ENCODE peak calls at places on chromosomes 2 and 18, in seven cellular contexts. One of them, this sample, is unnamed.

GRCh38 chr2:14901740-14902139 is 269.2 kb downstream of the LRATD1 start:
- DNase-seq in uterus: no peak
- DNase-seq in GM23338: no peak
- DNase-seq in fibroblast of pulmonary artery: no peak
- DNase-seq in dorsolateral prefrontal cortex: no peak
- DNase-seq in psoas muscle: no peak
- DNase-seq in left ventricle myocardium inferior: no peak
- DNase-seq in this sample: no peak

GRCh38 chr2:231308631-231309414 is 86.7 kb upstream of the B3GNT7 start:
- DNase-seq in GM23338: no peak
- DNase-seq in fibroblast of pulmonary artery: peak
- DNase-seq in left ventricle myocardium inferior: no peak
- DNase-seq in dorsolateral prefrontal cortex: peak
- DNase-seq in uterus: no peak
- DNase-seq in psoas muscle: no peak
- DNase-seq in this sample: peak

GRCh38 chr2:102137138-102137537 is 5.4 kb upstream of the IL1R1 start:
- DNase-seq in dorsolateral prefrontal cortex: no peak
- DNase-seq in psoas muscle: no peak
- DNase-seq in uterus: no peak
- DNase-seq in left ventricle myocardium inferior: no peak
- DNase-seq in GM23338: no peak
- DNase-seq in fibroblast of pulmonary artery: no peak
- DNase-seq in this sample: peak

GRCh38 chr2:51601706-51602105 is 569.8 kb upstream of the NRXN1 start:
- DNase-seq in fibroblast of pulmonary artery: no peak
- DNase-seq in psoas muscle: no peak
- DNase-seq in dorsolateral prefrontal cortex: no peak
- DNase-seq in uterus: no peak
- DNase-seq in GM23338: no peak
- DNase-seq in left ventricle myocardium inferior: no peak
- DNase-seq in this sample: no peak

GRCh38 chr2:101063352-101063751 is 61.3 kb downstream of the RPL31 start:
- DNase-seq in GM23338: no peak
- DNase-seq in psoas muscle: no peak
- DNase-seq in left ventricle myocardium inferior: no peak
- DNase-seq in uterus: no peak
- DNase-seq in fibroblast of pulmonary artery: peak
- DNase-seq in dorsolateral prefrontal cortex: no peak
- DNase-seq in this sample: no peak

GRCh38 chr2:201084863-201085262 is 13.1 kb downstream of the NDUFB3 start:
- DNase-seq in GM23338: no peak
- DNase-seq in uterus: no peak
- DNase-seq in psoas muscle: no peak
- DNase-seq in dorsolateral prefrontal cortex: no peak
- DNase-seq in left ventricle myocardium inferior: no peak
- DNase-seq in fibroblast of pulmonary artery: peak
- DNase-seq in this sample: no peak

GRCh38 chr2:180970052-180970451 is 10.4 kb upstream of the UBE2E3 start:
- DNase-seq in fibroblast of pulmonary artery: no peak
- DNase-seq in dorsolateral prefrontal cortex: no peak
- DNase-seq in GM23338: no peak
- DNase-seq in uterus: no peak
- DNase-seq in left ventricle myocardium inferior: no peak
- DNase-seq in psoas muscle: no peak
- DNase-seq in this sample: no peak

GRCh38 chr2:98701230-98701629 is 29.7 kb downstream of the MGAT4A start:
- DNase-seq in GM23338: no peak
- DNase-seq in dorsolateral prefrontal cortex: no peak
- DNase-seq in uterus: no peak
- DNase-seq in left ventricle myocardium inferior: no peak
- DNase-seq in fibroblast of pulmonary artery: peak
- DNase-seq in psoas muscle: no peak
- DNase-seq in this sample: peak

GRCh38 chr2:29033172-29033571 is 41.2 kb downstream of the PCARE start:
- DNase-seq in GM23338: peak
- DNase-seq in fibroblast of pulmonary artery: peak
- DNase-seq in dorsolateral prefrontal cortex: no peak
- DNase-seq in uterus: no peak
- DNase-seq in left ventricle myocardium inferior: no peak
- DNase-seq in psoas muscle: peak
- DNase-seq in this sample: peak

DNA sequence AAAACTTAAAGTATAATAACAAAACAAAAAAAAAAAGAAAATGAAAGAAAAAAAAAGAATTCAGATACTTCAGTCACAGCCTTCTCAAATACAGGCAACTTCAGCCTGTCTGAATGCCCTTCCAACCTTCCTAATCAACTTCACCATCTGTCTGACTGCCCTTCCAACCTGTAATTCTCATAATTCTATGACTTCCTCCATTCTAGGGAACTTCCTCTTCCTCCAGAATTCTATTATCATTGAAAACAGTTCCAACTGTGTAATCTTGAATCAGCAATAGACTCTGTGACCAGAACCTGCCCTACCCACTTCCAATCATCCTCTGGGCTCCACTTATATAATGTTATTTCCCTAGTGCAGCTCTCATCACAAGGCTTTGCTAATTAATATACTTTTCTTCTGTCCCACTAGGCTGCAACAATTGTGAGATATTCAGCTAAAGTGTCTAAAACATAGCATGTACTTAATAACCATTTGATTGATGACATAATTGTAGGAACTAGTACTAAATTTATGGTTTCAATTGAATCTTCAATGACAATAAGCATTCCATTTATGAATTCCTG is 127.3 kb downstream of the UPP2 start:
- DNase-seq in left ventricle myocardium inferior: no peak
- DNase-seq in uterus: no peak
- DNase-seq in psoas muscle: no peak
- DNase-seq in GM23338: no peak
- DNase-seq in fibroblast of pulmonary artery: no peak
- DNase-seq in dorsolateral prefrontal cortex: no peak
- DNase-seq in this sample: no peak
- H3K4me3 ChIP-seq in left ventricle myocardium inferior: no peak
- H3K4me3 ChIP-seq in uterus: no peak
- H3K4me3 ChIP-seq in psoas muscle: no peak
- H3K4me3 ChIP-seq in GM23338: no peak
- H3K4me3 ChIP-seq in fibroblast of pulmonary artery: no peak
- H3K4me3 ChIP-seq in dorsolateral prefrontal cortex: no peak
- H3K4me3 ChIP-seq in this sample: no peak

GRCh38 chr2:105397959-105398521 is 811 bp downstream of the FHL2 start:
- DNase-seq in left ventricle myocardium inferior: no peak
- DNase-seq in fibroblast of pulmonary artery: peak
- DNase-seq in psoas muscle: no peak
- DNase-seq in GM23338: no peak
- DNase-seq in dorsolateral prefrontal cortex: no peak
- DNase-seq in uterus: no peak
- DNase-seq in this sample: no peak
- H3K4me3 ChIP-seq in left ventricle myocardium inferior: peak
- H3K4me3 ChIP-seq in fibroblast of pulmonary artery: peak
- H3K4me3 ChIP-seq in psoas muscle: peak
- H3K4me3 ChIP-seq in GM23338: peak
- H3K4me3 ChIP-seq in dorsolateral prefrontal cortex: peak
- H3K4me3 ChIP-seq in uterus: peak
- H3K4me3 ChIP-seq in this sample: peak

GRCh38 chr2:1550658-1551316 is 137.5 kb downstream of the TPO start:
- DNase-seq in dorsolateral prefrontal cortex: peak
- DNase-seq in uterus: peak
- DNase-seq in left ventricle myocardium inferior: peak
- DNase-seq in fibroblast of pulmonary artery: peak
- DNase-seq in GM23338: peak
- DNase-seq in psoas muscle: peak
- DNase-seq in this sample: peak

GRCh38 chr2:1551905-1552304 is 138.6 kb downstream of the TPO start:
- DNase-seq in psoas muscle: no peak
- DNase-seq in left ventricle myocardium inferior: no peak
- DNase-seq in fibroblast of pulmonary artery: no peak
- DNase-seq in uterus: no peak
- DNase-seq in dorsolateral prefrontal cortex: no peak
- DNase-seq in GM23338: no peak
- DNase-seq in this sample: no peak

GRCh38 chr2:1552611-1553010 is 139.3 kb downstream of the TPO start:
- DNase-seq in fibroblast of pulmonary artery: no peak
- DNase-seq in uterus: no peak
- DNase-seq in GM23338: no peak
- DNase-seq in dorsolateral prefrontal cortex: no peak
- DNase-seq in psoas muscle: no peak
- DNase-seq in left ventricle myocardium inferior: no peak
- DNase-seq in this sample: no peak

GRCh38 chr2:1556286-1556685 is 143.0 kb downstream of the TPO start:
- DNase-seq in GM23338: no peak
- DNase-seq in psoas muscle: no peak
- DNase-seq in dorsolateral prefrontal cortex: no peak
- DNase-seq in uterus: no peak
- DNase-seq in fibroblast of pulmonary artery: no peak
- DNase-seq in left ventricle myocardium inferior: no peak
- DNase-seq in this sample: no peak

DNA sequence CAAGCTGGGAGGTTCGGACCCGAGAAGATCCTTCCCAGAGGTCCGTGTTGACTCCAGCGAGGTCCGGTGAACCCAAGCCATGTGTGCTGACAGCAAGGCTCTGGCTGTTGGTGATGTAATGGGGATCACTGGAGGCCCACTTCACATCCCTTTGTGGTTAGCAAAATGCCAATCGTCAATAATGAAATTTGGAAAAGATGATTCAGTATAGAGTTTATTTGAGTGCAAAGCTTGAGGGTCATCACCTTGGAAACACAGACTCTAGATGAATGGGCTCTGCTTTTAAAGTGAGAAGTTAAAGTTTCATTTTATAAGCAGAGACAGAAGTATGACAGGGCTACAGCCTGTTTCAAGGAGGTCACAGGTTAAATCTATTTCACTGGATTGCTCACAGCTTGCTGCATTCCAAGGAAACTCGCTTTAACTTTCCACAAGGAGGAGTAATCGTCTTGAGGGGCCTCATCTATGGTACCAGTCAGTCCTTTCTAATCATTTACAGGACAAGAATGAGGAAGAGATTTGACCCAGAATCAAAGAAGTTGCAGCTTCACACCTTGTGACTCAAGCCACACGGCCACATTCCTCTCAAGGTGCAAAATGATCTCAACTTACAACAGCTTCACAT is 140.5 kb downstream of the TPO start:
- DNase-seq in psoas muscle: no peak
- DNase-seq in uterus: peak
- DNase-seq in dorsolateral prefrontal cortex: no peak
- DNase-seq in left ventricle myocardium inferior: no peak
- DNase-seq in GM23338: peak
- DNase-seq in fibroblast of pulmonary artery: peak
- DNase-seq in this sample: peak
- H3K4me3 ChIP-seq in psoas muscle: no peak
- H3K4me3 ChIP-seq in uterus: no peak
- H3K4me3 ChIP-seq in dorsolateral prefrontal cortex: no peak
- H3K4me3 ChIP-seq in left ventricle myocardium inferior: no peak
- H3K4me3 ChIP-seq in GM23338: no peak
- H3K4me3 ChIP-seq in fibroblast of pulmonary artery: no peak
- H3K4me3 ChIP-seq in this sample: no peak

DNA sequence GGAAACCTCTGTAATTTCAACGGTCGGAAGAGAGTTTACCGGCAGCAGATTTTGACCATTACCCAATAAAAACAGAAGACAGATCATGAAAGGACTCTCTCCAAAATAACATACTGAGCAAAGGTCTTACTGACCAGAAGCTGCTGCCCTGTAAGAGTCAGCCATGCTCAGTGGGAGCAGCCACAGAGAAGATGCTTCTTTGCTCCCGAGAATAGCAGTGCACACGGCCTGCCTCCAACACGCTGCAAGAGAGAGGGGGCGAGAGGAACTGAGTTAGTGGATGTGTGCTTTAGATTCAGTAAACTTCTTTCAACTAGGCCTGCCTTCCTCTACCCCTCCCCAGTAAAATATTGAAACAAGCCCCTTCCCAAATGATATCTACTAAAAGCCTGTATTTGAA is 103.7 kb downstream of the NCK2 start:
- DNase-seq in GM23338: no peak
- DNase-seq in fibroblast of pulmonary artery: no peak
- DNase-seq in left ventricle myocardium inferior: no peak
- DNase-seq in dorsolateral prefrontal cortex: no peak
- DNase-seq in psoas muscle: no peak
- DNase-seq in uterus: no peak
- DNase-seq in this sample: no peak
- H3K4me3 ChIP-seq in GM23338: no peak
- H3K4me3 ChIP-seq in fibroblast of pulmonary artery: no peak
- H3K4me3 ChIP-seq in left ventricle myocardium inferior: no peak
- H3K4me3 ChIP-seq in dorsolateral prefrontal cortex: no peak
- H3K4me3 ChIP-seq in psoas muscle: no peak
- H3K4me3 ChIP-seq in uterus: no peak
- H3K4me3 ChIP-seq in this sample: no peak

GRCh38 chr2:13572466-13572865 is 855.7 kb downstream of the TRIB2 start:
- DNase-seq in GM23338: no peak
- DNase-seq in dorsolateral prefrontal cortex: no peak
- DNase-seq in psoas muscle: no peak
- DNase-seq in left ventricle myocardium inferior: no peak
- DNase-seq in fibroblast of pulmonary artery: no peak
- DNase-seq in uterus: no peak
- DNase-seq in this sample: no peak
- H3K4me3 ChIP-seq in GM23338: no peak
- H3K4me3 ChIP-seq in dorsolateral prefrontal cortex: no peak
- H3K4me3 ChIP-seq in psoas muscle: no peak
- H3K4me3 ChIP-seq in left ventricle myocardium inferior: no peak
- H3K4me3 ChIP-seq in fibroblast of pulmonary artery: no peak
- H3K4me3 ChIP-seq in uterus: no peak
- H3K4me3 ChIP-seq in this sample: no peak

GRCh38 chr18:10070581-10071000 is 156.8 kb downstream of the VAPA start:
- DNase-seq in uterus: no peak
- DNase-seq in fibroblast of pulmonary artery: no peak
- DNase-seq in left ventricle myocardium inferior: no peak
- DNase-seq in psoas muscle: no peak
- DNase-seq in dorsolateral prefrontal cortex: no peak
- DNase-seq in GM23338: no peak
- DNase-seq in this sample: no peak
- H3K4me3 ChIP-seq in uterus: no peak
- H3K4me3 ChIP-seq in fibroblast of pulmonary artery: no peak
- H3K4me3 ChIP-seq in left ventricle myocardium inferior: no peak
- H3K4me3 ChIP-seq in psoas muscle: no peak
- H3K4me3 ChIP-seq in dorsolateral prefrontal cortex: no peak
- H3K4me3 ChIP-seq in GM23338: no peak
- H3K4me3 ChIP-seq in this sample: no peak

DNA sequence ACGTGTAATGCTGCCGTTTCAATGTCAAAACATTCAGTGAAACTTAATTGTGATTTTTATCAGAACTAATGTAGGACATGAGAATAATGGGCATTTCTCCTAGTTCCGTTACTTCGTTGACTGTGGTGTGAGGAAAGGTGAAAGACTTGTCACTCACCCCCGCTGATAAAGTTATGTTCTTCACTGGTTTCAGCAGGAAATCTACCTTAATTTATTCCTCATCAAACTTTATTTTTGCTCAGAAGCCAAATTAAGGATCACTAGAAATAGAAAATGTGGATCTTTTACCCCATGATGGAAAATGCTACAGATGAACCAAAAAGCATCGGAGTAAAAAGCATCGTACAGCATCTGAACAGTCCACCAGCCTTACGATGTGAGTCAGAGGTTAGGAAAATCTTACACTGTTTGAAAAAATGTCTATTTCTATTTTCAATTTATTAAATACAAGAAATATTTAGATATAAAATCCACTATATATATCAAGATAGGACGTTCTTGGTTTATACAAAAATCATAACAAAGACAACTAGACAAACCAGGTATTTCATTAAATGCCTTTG is 1.0 kb upstream of the ROCK1 start:
- DNase-seq in left ventricle myocardium inferior: no peak
- DNase-seq in GM23338: no peak
- DNase-seq in psoas muscle: no peak
- DNase-seq in fibroblast of pulmonary artery: peak
- DNase-seq in uterus: no peak
- DNase-seq in dorsolateral prefrontal cortex: no peak
- DNase-seq in this sample: no peak
- H3K4me3 ChIP-seq in left ventricle myocardium inferior: peak
- H3K4me3 ChIP-seq in GM23338: peak
- H3K4me3 ChIP-seq in psoas muscle: peak
- H3K4me3 ChIP-seq in fibroblast of pulmonary artery: peak
- H3K4me3 ChIP-seq in uterus: peak
- H3K4me3 ChIP-seq in dorsolateral prefrontal cortex: peak
- H3K4me3 ChIP-seq in this sample: peak

This sample was measured in epithelial cell of esophagus.